ENCODE peak calls at places on chromosomes 7 and 10, in nine cellular contexts. L, M, S, Z, W, R, N, H and P are unnamed samples.

GRCh38 chr7:102284891-102285540 is 1.7 kb upstream of the SH2B2 start:
- DNase-seq in L (no peak), M (peak), S (peak), Z (peak), W (no peak), R (peak), N (peak), H (no peak), P (no peak)

GRCh38 chr7:34928052-34928451 is 109.2 kb downstream of the DPY19L1 start:
- DNase-seq in L (no peak), M (no peak), S (peak), Z (peak), W (no peak), R (peak), N (peak), H (no peak), P (no peak)

GRCh38 chr10:59360605-59361515 is 1.5 kb downstream of the FAM13C start:
- DNase-seq in L (no peak), M (no peak), S (no peak), Z (no peak), W (no peak), R (no peak), N (no peak), H (no peak), P (no peak)

GRCh38 chr10:121245799-121246198 is 352.4 kb downstream of the FGFR2 start:
- DNase-seq in L (no peak), M (no peak), S (no peak), Z (no peak), W (no peak), R (no peak), N (no peak), H (no peak), P (no peak)

GRCh38 chr10:4190876-4191275 is 405.9 kb upstream of the KLF6 start:
- DNase-seq in L (no peak), M (no peak), S (no peak), Z (no peak), W (no peak), R (no peak), N (no peak), H (no peak), P (no peak)

GRCh38 chr7:34756025-34756437 is 98.0 kb downstream of the NPSR1 start:
- DNase-seq in L (no peak), M (no peak), S (no peak), Z (no peak), W (no peak), R (no peak), N (no peak), H (no peak), P (no peak)

GRCh38 chr10:85105614-85106013 is 777.2 kb downstream of the CCSER2 start:
- DNase-seq in L (no peak), M (no peak), S (peak), Z (no peak), W (no peak), R (no peak), N (no peak), H (no peak), P (no peak)

GRCh38 chr7:122136033-122136432 is 8.0 kb downstream of the AASS start:
- DNase-seq in L (no peak), M (no peak), S (no peak), Z (no peak), W (no peak), R (no peak), N (no peak), H (no peak), P (no peak)

GRCh38 chr7:131538791-131539179 is 17.6 kb downstream of the PODXL start:
- DNase-seq in L (no peak), M (peak), S (no peak), Z (no peak), W (no peak), R (no peak), N (no peak), H (no peak), P (no peak)

GRCh38 chr10:845526-845925 is 86.0 kb downstream of the LARP4B start:
- DNase-seq in L (no peak), M (no peak), S (no peak), Z (no peak), W (no peak), R (no peak), N (no peak), H (no peak), P (no peak)

GRCh38 chr10:31318382-31318853 is 598 bp upstream of the ZEB1 start:
- DNase-seq in L (peak), M (peak), S (peak), Z (peak), W (no peak), R (no peak), N (no peak), H (peak), P (peak)

GRCh38 chr10:125154529-125154928 is 5.8 kb downstream of the CTBP2 start:
- DNase-seq in L (no peak), M (peak), S (no peak), Z (no peak), W (no peak), R (no peak), N (no peak), H (no peak), P (no peak)

GRCh38 chr7:98165827-98166667 is 45.2 kb upstream of the BHLHA15 start:
- DNase-seq in L (no peak), M (no peak), S (peak), Z (peak), W (no peak), R (peak), N (peak), H (peak), P (peak)

GRCh38 chr7:40717242-40717641 is 582.4 kb downstream of the SUGCT start:
- DNase-seq in L (peak), M (no peak), S (peak), Z (no peak), W (peak), R (no peak), N (peak), H (no peak), P (no peak)

GRCh38 chr7:117324940-117325339 is 2.1 kb upstream of the WNT2 start:
- DNase-seq in L (no peak), M (no peak), S (no peak), Z (no peak), W (no peak), R (no peak), N (no peak), H (no peak), P (no peak)

GRCh38 chr10:31134303-31134928 is 102.8 kb upstream of the ZNF438 start:
- DNase-seq in L (no peak), M (no peak), S (peak), Z (no peak), W (peak), R (no peak), N (no peak), H (peak), P (peak)

GRCh38 chr10:119003572-119004289 is 25.8 kb upstream of the NANOS1 start:
- DNase-seq in L (no peak), M (no peak), S (no peak), Z (no peak), W (no peak), R (peak), N (no peak), H (no peak), P (no peak)

GRCh38 chr10:60351191-60351853 is 38.4 kb downstream of the ANK3 start:
- DNase-seq in L (no peak), M (no peak), S (no peak), Z (no peak), W (no peak), R (peak), N (no peak), H (peak), P (no peak)

GRCh38 chr10:66058594-66058993 is 867.2 kb upstream of the LRRTM3 start:
- DNase-seq in L (no peak), M (no peak), S (no peak), Z (no peak), W (no peak), R (no peak), N (no peak), H (no peak), P (no peak)

GRCh38 chr7:101251871-101252659 is 7.2 kb upstream of the FIS1 start:
- DNase-seq in L (peak), M (peak), S (peak), Z (peak), W (peak), R (peak), N (peak), H (peak), P (peak)

DNA sequence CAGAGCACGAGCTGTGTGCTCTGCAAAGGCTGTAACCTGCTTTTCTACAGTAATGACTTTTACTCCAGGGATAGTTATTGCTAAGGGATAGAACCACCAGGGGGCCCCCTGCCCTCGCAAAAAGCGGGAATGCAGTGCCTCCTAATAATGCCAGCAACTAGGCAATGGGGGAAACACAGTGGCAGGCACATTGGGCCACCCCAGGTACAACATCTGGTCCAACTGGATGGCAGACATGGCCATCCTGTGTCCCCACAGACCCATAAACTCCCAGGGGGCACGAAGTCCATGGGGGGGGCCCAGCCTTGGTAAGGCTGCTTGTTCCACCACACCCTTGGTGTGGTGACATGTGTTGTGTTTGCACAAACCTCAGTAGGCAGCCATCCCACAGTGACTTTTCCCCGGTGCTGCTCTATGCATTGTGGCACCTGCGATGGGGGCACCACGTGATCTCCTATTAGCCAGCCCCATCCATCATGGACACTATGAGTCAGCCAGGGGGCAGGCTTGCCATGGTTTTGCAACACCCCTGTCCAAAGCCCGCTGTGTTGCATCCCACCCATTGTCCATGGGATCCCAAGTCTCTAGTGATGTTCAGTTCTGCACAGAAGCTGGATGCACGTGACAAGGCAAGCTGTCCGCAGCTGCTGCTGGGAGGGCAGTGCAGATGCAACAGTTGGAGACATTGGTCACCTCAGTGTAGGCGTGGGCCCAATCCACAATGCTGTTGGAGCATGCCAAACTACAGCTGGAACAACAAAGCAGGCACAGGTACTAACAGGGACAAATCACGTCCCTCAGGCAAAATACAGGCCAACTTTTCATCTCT is 84.0 kb downstream of the ANLN start:
- DNase-seq in L (no peak), M (no peak), S (peak), Z (peak), W (no peak), R (no peak), N (peak), H (peak), P (no peak)
- TF ChIP-seq CTCF in L (no peak), M (no peak), S (peak), Z (peak), W (peak), R (peak), N (peak), H (peak), P (peak)

GRCh38 chr10:52653510-52653909 is 119.1 kb downstream of the MBL2 start:
- DNase-seq in L (no peak), M (no peak), S (no peak), Z (no peak), W (no peak), R (no peak), N (no peak), H (no peak), P (no peak)
- TF ChIP-seq CTCF in L (no peak), M (no peak), S (peak), Z (no peak), W (no peak), R (no peak), N (no peak), H (no peak), P (no peak)

GRCh38 chr7:14424675-14425074 is 435.2 kb upstream of the ETV1 start:
- DNase-seq in L (no peak), M (no peak), S (no peak), Z (no peak), W (no peak), R (no peak), N (no peak), H (no peak), P (no peak)
- TF ChIP-seq CTCF in L (no peak), M (no peak), S (peak), Z (no peak), W (no peak), R (no peak), N (no peak), H (no peak), P (no peak)

GRCh38 chr7:123351506-123352225 is 151.9 kb upstream of the SLC13A1 start:
- DNase-seq in L (no peak), M (no peak), S (no peak), Z (no peak), W (no peak), R (no peak), N (no peak), H (no peak), P (no peak)

GRCh38 chr7:123351027-123351426 is 151.3 kb upstream of the SLC13A1 start:
- DNase-seq in L (no peak), M (no peak), S (no peak), Z (no peak), W (no peak), R (no peak), N (no peak), H (no peak), P (no peak)

GRCh38 chr7:123352226-123352550 is 152.4 kb upstream of the SLC13A1 start:
- DNase-seq in L (no peak), M (no peak), S (no peak), Z (no peak), W (no peak), R (no peak), N (no peak), H (no peak), P (no peak)

GRCh38 chr7:123352957-123353356 is 153.2 kb upstream of the SLC13A1 start:
- DNase-seq in L (no peak), M (no peak), S (no peak), Z (no peak), W (no peak), R (no peak), N (no peak), H (no peak), P (no peak)

GRCh38 chr7:123355576-123356195 is 155.9 kb upstream of the SLC13A1 start:
- DNase-seq in L (no peak), M (no peak), S (peak), Z (no peak), W (no peak), R (no peak), N (no peak), H (no peak), P (no peak)
- TF ChIP-seq CTCF in L (no peak), M (no peak), S (peak), Z (no peak), W (no peak), R (no peak), N (no peak), H (no peak), P (no peak)

DNA sequence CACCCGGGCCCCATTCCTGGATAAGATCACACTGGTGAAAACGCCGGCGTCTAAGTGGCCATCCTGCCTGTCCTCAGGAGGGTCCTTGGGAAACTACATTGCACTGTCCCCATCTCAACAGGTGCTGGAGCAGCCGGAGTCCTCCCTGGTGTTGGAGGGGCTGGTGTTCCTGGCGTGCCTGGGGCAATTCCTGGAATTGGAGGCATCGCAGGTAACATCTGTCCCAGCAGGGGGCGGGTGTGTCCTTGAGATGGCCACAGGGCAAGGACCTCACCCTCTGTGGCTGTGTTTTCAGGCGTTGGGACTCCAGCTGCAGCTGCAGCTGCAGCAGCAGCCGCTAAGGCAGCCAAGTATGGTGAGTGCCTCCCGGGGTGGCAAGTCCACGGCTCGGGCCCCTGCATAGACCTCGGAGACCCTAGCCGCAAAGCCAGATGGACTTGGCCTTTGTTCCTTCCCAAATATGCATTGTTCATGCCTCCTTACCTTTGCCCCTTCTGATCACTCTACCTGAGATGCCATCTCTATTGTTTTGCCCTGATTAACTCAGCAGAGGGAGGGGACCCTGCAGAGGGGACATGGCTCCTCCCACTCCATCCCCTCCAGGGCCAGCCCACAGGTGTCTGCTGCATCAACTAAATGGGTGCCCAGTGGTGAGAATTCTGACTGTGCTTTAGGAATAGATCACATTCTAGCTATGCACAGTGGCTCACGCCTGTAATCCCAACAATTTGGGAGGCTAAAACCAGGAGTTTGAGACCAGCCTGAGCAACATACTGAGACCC is 23.8 kb downstream of the ELN start:
- DNase-seq in L (no peak), M (no peak), S (peak), Z (peak), W (no peak), R (no peak), N (peak), H (no peak), P (no peak)
- TF ChIP-seq CTCF in L (no peak), M (no peak), S (peak), Z (no peak), W (peak), R (peak), N (no peak), H (peak), P (peak)

GRCh38 chr7:31763548-31763947 is 76.5 kb downstream of the PPP1R17 start:
- DNase-seq in L (no peak), M (no peak), S (no peak), Z (no peak), W (no peak), R (no peak), N (no peak), H (no peak), P (no peak)
- TF ChIP-seq CTCF in L (no peak), M (no peak), S (peak), Z (peak), W (peak), R (no peak), N (no peak), H (peak), P (no peak)

DNA sequence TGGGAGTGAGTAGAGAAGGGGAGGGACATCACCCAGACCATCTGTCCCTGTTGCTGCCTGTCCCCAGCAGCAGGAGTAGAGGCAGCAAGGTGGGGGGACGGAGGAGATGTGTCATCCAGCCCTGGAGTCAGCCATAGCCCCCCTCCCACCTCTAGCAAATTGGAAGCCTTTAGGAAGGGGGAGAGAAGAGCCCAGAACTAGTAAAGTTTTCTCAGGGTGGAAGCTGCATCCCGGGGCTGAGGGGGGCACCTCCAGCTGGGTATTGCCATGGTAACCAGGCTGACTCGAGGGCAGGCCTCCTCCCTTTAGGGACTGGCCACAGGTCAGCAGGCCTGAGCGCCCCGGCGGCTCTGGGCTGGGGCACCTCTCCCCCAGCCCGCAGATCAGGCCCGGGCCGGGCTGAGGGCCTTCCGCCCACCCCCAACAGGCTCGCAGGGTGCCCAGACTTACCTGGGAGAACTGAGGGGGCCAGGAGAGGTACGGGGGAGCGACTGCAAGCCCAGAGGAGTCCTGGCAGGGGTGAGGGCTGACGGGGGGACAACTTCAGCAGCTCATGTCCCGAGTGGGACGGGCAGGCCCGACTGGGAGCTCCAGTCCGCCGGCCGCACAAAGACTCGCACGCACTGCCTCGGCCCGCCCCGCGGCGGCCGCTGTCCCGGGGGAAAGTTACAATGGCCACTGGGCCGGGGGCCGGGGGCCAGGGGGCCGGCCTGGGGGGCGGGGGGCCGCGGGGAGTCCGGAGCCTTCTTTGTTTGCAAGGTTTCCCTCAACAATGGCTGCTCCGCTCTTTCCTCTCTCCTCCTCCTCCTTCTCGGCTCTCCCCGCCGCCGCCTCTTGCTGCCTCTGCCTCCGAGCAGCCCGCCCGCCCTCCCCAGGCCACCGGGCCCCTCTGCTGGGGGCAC is 6.0 kb downstream of the LDB1 start:
- DNase-seq in L (no peak), M (peak), S (no peak), Z (no peak), W (no peak), R (no peak), N (no peak), H (no peak), P (peak)
- TF ChIP-seq CTCF in L (no peak), M (no peak), S (no peak), Z (no peak), W (no peak), R (no peak), N (no peak), H (no peak), P (no peak)

GRCh38 chr7:7581531-7582179 is 15.0 kb downstream of the MIOS start:
- DNase-seq in L (no peak), M (no peak), S (no peak), Z (no peak), W (no peak), R (no peak), N (no peak), H (no peak), P (no peak)
- TF ChIP-seq CTCF in L (no peak), M (no peak), S (no peak), Z (no peak), W (no peak), R (no peak), N (no peak), H (no peak), P (no peak)